ENCODE peak calls at places on chromosome 9, in five cellular contexts. One of them, this sample, is unnamed.

GRCh38 chr9:127139071-127139731 is 16.8 kb upstream of the ANGPTL2 start:
- DNase-seq in lower leg skin: peak; percentile 77
- DNase-seq in MCF 10A: no peak
- DNase-seq in stomach: peak; percentile 15
- DNase-seq in AG10803: no peak
- DNase-seq in this sample: no peak

GRCh38 chr9:25678147-25678666 is at the start of gene TUSC1:
- DNase-seq in lower leg skin: peak; percentile 96
- DNase-seq in MCF 10A: peak; percentile 90
- DNase-seq in stomach: peak; percentile 75
- DNase-seq in AG10803: peak; percentile 83
- DNase-seq in this sample: peak; percentile 4

GRCh38 chr9:92608221-92609141 is 61.5 kb downstream of the IPPK start:
- DNase-seq in lower leg skin: peak; percentile 84
- DNase-seq in MCF 10A: no peak
- DNase-seq in stomach: no peak
- DNase-seq in AG10803: peak; percentile 43
- DNase-seq in this sample: no peak

GRCh38 chr9:14485366-14485765 is 171.4 kb upstream of the NFIB start:
- DNase-seq in lower leg skin: no peak
- DNase-seq in MCF 10A: peak; percentile 5
- DNase-seq in stomach: no peak
- DNase-seq in AG10803: no peak
- DNase-seq in this sample: no peak

GRCh38 chr9:19057033-19057432 is 7.8 kb downstream of the RRAGA start:
- DNase-seq in lower leg skin: no peak
- DNase-seq in MCF 10A: no peak
- DNase-seq in stomach: no peak
- DNase-seq in AG10803: no peak
- DNase-seq in this sample: no peak

GRCh38 chr9:83327323-83327722 is 210.9 kb downstream of the FRMD3 start:
- DNase-seq in lower leg skin: no peak
- DNase-seq in MCF 10A: no peak
- DNase-seq in stomach: no peak
- DNase-seq in AG10803: peak; percentile 57
- DNase-seq in this sample: no peak

GRCh38 chr9:119677811-119678530 is 308.7 kb upstream of the BRINP1 start:
- DNase-seq in lower leg skin: no peak
- DNase-seq in MCF 10A: no peak
- DNase-seq in stomach: no peak
- DNase-seq in AG10803: no peak
- DNase-seq in this sample: no peak

GRCh38 chr9:5389109-5389732 is 48.5 kb downstream of the PLGRKT start:
- DNase-seq in lower leg skin: no peak
- DNase-seq in MCF 10A: peak; percentile 58
- DNase-seq in stomach: no peak
- DNase-seq in AG10803: peak; percentile 84
- DNase-seq in this sample: no peak

GRCh38 chr9:20658677-20659473 is 25.2 kb upstream of the FOCAD start:
- DNase-seq in lower leg skin: no peak
- DNase-seq in MCF 10A: peak; percentile 16
- DNase-seq in stomach: no peak
- DNase-seq in AG10803: no peak
- DNase-seq in this sample: no peak

GRCh38 chr9:115730396-115730795 is 423.2 kb upstream of the PAPPA start:
- DNase-seq in lower leg skin: no peak
- DNase-seq in MCF 10A: peak; percentile 52
- DNase-seq in stomach: no peak
- DNase-seq in AG10803: no peak
- DNase-seq in this sample: no peak

GRCh38 chr9:88684046-88684445 is 149.1 kb downstream of the NXNL2 start:
- DNase-seq in lower leg skin: no peak
- DNase-seq in MCF 10A: no peak
- DNase-seq in stomach: no peak
- DNase-seq in AG10803: no peak
- DNase-seq in this sample: no peak

GRCh38 chr9:109139851-109140250 is 20.1 kb upstream of the TMEM245 start:
- DNase-seq in lower leg skin: no peak
- DNase-seq in MCF 10A: no peak
- DNase-seq in stomach: no peak
- DNase-seq in AG10803: no peak
- DNase-seq in this sample: no peak

GRCh38 chr9:98099898-98100297 is 19.1 kb downstream of the TRIM14 start:
- DNase-seq in lower leg skin: no peak
- DNase-seq in MCF 10A: no peak
- DNase-seq in stomach: no peak
- DNase-seq in AG10803: no peak
- DNase-seq in this sample: no peak

GRCh38 chr9:5269249-5269715 is 35.2 kb downstream of the RLN2 start:
- DNase-seq in lower leg skin: no peak
- DNase-seq in MCF 10A: peak; percentile 5
- DNase-seq in stomach: no peak
- DNase-seq in AG10803: peak; percentile 63
- DNase-seq in this sample: no peak

GRCh38 chr9:91419222-91420191 is 4.1 kb downstream of the NFIL3 start:
- DNase-seq in lower leg skin: peak; percentile 93
- DNase-seq in MCF 10A: peak; percentile 96
- DNase-seq in stomach: peak; percentile 53
- DNase-seq in AG10803: peak; percentile 95
- DNase-seq in this sample: no peak

GRCh38 chr9:6467006-6467625 is 54.1 kb downstream of the UHRF2 start:
- DNase-seq in lower leg skin: no peak
- DNase-seq in MCF 10A: peak; percentile 31
- DNase-seq in stomach: no peak
- DNase-seq in AG10803: peak; percentile 8
- DNase-seq in this sample: no peak

GRCh38 chr9:18360005-18360404 is 113.9 kb upstream of the ADAMTSL1 start:
- DNase-seq in lower leg skin: no peak
- DNase-seq in MCF 10A: no peak
- DNase-seq in stomach: no peak
- DNase-seq in AG10803: no peak
- DNase-seq in this sample: no peak

GRCh38 chr9:122389195-122389594 is 18.4 kb downstream of the PTGS1 start:
- DNase-seq in lower leg skin: peak; percentile 28
- DNase-seq in MCF 10A: no peak
- DNase-seq in stomach: no peak
- DNase-seq in AG10803: no peak
- DNase-seq in this sample: no peak

GRCh38 chr9:36147441-36148175 is 11.1 kb downstream of the GLIPR2 start:
- DNase-seq in lower leg skin: no peak
- DNase-seq in MCF 10A: no peak
- DNase-seq in stomach: no peak
- DNase-seq in AG10803: no peak
- DNase-seq in this sample: no peak

GRCh38 chr9:96245399-96245798 is 56.6 kb downstream of the HSD17B3 start:
- DNase-seq in lower leg skin: peak; percentile 70
- DNase-seq in MCF 10A: no peak
- DNase-seq in stomach: no peak
- DNase-seq in AG10803: no peak
- DNase-seq in this sample: no peak

DNA sequence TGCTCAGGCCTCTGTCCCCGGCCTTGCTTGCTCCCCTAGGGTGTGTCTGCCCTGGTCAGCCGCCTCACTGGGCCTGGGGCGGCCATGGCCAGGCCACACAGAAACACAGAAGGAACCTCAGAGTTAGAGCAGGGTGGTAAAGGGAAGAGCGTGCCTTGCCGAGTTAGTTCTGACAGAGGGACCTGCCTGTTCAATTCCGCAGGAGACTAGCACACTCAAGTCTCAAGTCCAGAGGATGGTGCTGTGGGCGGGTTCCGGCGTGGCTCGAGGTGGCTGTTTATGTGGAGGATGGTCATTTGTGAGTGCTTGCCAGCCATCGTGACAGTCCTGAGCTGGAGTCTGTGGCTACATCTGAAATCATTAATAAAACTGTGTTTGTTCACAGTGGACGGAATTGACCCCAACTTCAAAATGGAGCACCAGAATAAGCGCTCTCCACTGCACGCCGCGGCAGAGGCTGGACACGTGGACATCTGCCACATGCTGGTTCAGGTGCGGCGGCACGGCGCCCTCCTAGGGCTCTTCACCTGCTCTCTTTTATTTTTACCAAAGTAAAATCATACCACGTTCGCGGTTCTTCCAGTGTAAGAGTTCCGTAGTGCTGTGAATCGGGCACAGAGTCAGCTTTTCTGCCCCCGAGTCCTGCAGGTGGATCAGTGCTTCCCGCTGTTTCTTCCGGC is 95.5 kb upstream of the CACNA1B start:
- DNase-seq in lower leg skin: no peak
- DNase-seq in MCF 10A: no peak
- DNase-seq in stomach: no peak
- DNase-seq in AG10803: no peak
- DNase-seq in this sample: no peak
- TF ChIP-seq CTCF in lower leg skin: no peak
- TF ChIP-seq CTCF in MCF 10A: no peak
- TF ChIP-seq CTCF in stomach: no peak
- TF ChIP-seq CTCF in AG10803: no peak
- TF ChIP-seq CTCF in this sample: no peak

GRCh38 chr9:134365115-134365596 is 38.9 kb downstream of the RXRA start:
- DNase-seq in lower leg skin: no peak
- DNase-seq in MCF 10A: no peak
- DNase-seq in stomach: no peak
- DNase-seq in AG10803: no peak
- DNase-seq in this sample: no peak

GRCh38 chr9:134365791-134366222 is 39.6 kb downstream of the RXRA start:
- DNase-seq in lower leg skin: peak; percentile 94
- DNase-seq in MCF 10A: peak; percentile 93
- DNase-seq in stomach: peak; percentile 47
- DNase-seq in AG10803: peak; percentile 65
- DNase-seq in this sample: peak; percentile 48

GRCh38 chr9:134366223-134367031 is 40.2 kb downstream of the RXRA start:
- DNase-seq in lower leg skin: peak; percentile 98
- DNase-seq in MCF 10A: peak; percentile 95
- DNase-seq in stomach: peak; percentile 91
- DNase-seq in AG10803: peak; percentile 94
- DNase-seq in this sample: no peak

GRCh38 chr9:134363450-134363849 is 37.2 kb downstream of the RXRA start:
- DNase-seq in lower leg skin: no peak
- DNase-seq in MCF 10A: peak; percentile 51
- DNase-seq in stomach: peak; percentile 75
- DNase-seq in AG10803: no peak
- DNase-seq in this sample: no peak

GRCh38 chr9:134364391-134365114 is 38.3 kb downstream of the RXRA start:
- DNase-seq in lower leg skin: no peak
- DNase-seq in MCF 10A: no peak
- DNase-seq in stomach: no peak
- DNase-seq in AG10803: no peak
- DNase-seq in this sample: no peak
- TF ChIP-seq CTCF in lower leg skin: no peak
- TF ChIP-seq CTCF in MCF 10A: no peak
- TF ChIP-seq CTCF in stomach: no peak
- TF ChIP-seq CTCF in AG10803: peak; percentile 1
- TF ChIP-seq CTCF in this sample: no peak

GRCh38 chr9:90141723-90142122 is 500.9 kb downstream of the DIRAS2 start:
- DNase-seq in lower leg skin: no peak
- DNase-seq in MCF 10A: peak; percentile 29
- DNase-seq in stomach: no peak
- DNase-seq in AG10803: peak; percentile 22
- DNase-seq in this sample: no peak
- TF ChIP-seq CTCF in lower leg skin: no peak
- TF ChIP-seq CTCF in MCF 10A: peak; percentile 41
- TF ChIP-seq CTCF in stomach: no peak
- TF ChIP-seq CTCF in AG10803: peak; percentile 66
- TF ChIP-seq CTCF in this sample: peak; percentile 59

GRCh38 chr9:71446499-71447411 is 321.6 kb downstream of the CEMIP2 start:
- DNase-seq in lower leg skin: peak; percentile 86
- DNase-seq in MCF 10A: peak; percentile 61
- DNase-seq in stomach: peak; percentile 27
- DNase-seq in AG10803: peak; percentile 38
- DNase-seq in this sample: peak; percentile 87
- TF ChIP-seq CTCF in lower leg skin: no peak
- TF ChIP-seq CTCF in MCF 10A: no peak
- TF ChIP-seq CTCF in stomach: no peak
- TF ChIP-seq CTCF in AG10803: no peak
- TF ChIP-seq CTCF in this sample: peak; percentile 25

DNA sequence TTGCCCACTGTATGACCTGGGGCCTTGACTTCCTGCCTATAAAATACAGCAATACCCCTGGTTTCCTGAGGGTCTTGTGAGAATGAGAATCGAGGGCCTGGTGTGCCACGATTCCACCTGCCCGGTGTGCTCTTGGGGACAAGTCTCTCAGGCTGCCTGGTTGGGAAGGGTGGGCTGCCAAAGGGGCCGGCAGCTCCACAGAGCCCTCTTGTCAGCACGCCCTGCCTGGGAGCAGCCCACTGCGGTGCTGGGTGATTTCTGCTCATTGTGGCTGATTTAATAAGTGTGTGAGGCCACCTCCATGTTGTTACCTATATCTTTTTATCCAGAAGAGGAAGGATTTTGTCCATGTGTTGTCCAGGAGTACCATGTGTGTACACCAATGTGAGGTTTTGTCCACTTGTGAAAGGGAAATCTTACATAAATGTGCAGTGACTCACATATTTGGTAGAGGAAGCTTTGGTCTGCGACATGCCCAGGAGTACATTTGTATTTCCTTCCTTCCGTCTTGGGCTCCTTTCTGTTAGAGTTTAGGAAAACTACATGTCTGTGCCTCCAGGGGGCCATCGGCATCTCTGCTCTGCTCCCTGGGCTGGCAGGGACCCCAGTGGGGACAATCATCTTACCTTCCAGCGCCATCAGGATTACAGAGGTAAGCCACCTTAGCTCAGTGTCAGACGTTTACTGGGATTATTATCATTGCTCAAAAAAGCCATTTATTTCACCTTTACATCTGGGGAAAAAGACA is 108.6 kb downstream of the PHF2 start:
- DNase-seq in lower leg skin: peak; percentile 65
- DNase-seq in MCF 10A: no peak
- DNase-seq in stomach: no peak
- DNase-seq in AG10803: peak; percentile 19
- DNase-seq in this sample: no peak
- TF ChIP-seq CTCF in lower leg skin: no peak
- TF ChIP-seq CTCF in MCF 10A: peak; percentile 10
- TF ChIP-seq CTCF in stomach: no peak
- TF ChIP-seq CTCF in AG10803: peak; percentile 15
- TF ChIP-seq CTCF in this sample: peak; percentile 40